ENCODE peak calls at places on chromosomes 6 and 20, in four cellular contexts. F is sigmoid colon, G is cardiac muscle cell, A is transverse colon. O is an unnamed sample. For H3K27me3, the result is how much of the 10 kb centered on the place peaks cover.

GRCh38 chr20:37356387-37356786 is 10.4 kb downstream of the SRC start:
- DNase-seq in F (peak), G (peak), A (peak), O (no peak)

GRCh38 chr20:44409132-44409600 is 53.7 kb downstream of the HNF4A start:
- DNase-seq in F (no peak), G (peak), A (no peak), O (no peak)

GRCh38 chr20:63042448-63043071 is 35.8 kb upstream of the BHLHE23 start:
- DNase-seq in F (no peak), G (no peak), A (no peak), O (no peak)

GRCh38 chr20:25294459-25295385 is 46.8 kb downstream of the PYGB start:
- DNase-seq in F (no peak), G (peak), A (peak), O (peak)

GRCh38 chr6:139834232-139834631 is 459.8 kb upstream of the CITED2 start:
- DNase-seq in F (no peak), G (no peak), A (no peak), O (no peak)

GRCh38 chr20:46400828-46401477 is 5.5 kb downstream of the ELMO2 start:
- DNase-seq in F (no peak), G (peak), A (no peak), O (no peak)

GRCh38 chr6:91575032-91575431 is 988.2 kb upstream of the MAP3K7 start:
- DNase-seq in F (no peak), G (no peak), A (no peak), O (no peak)

GRCh38 chr6:116666869-116667268 is 1.7 kb downstream of the ZUP1 start:
- DNase-seq in F (no peak), G (no peak), A (no peak), O (no peak)

GRCh38 chr20:49306903-49307336 is 29.1 kb upstream of the ZNFX1 start:
- DNase-seq in F (no peak), G (no peak), A (no peak), O (no peak)

GRCh38 chr20:37524859-37525708 is 2.6 kb downstream of the BLCAP start:
- DNase-seq in F (no peak), G (peak), A (peak), O (peak)

GRCh38 chr20:9185511-9185910 is 116.6 kb downstream of the PLCB4 start:
- DNase-seq in F (no peak), G (no peak), A (no peak), O (no peak)

GRCh38 chr6:35599761-35600658 is 87.3 kb upstream of the TULP1 start:
- DNase-seq in F (no peak), G (no peak), A (no peak), O (no peak)

GRCh38 chr20:35009665-35010328 is 54.1 kb downstream of the MYH7B start:
- DNase-seq in F (no peak), G (no peak), A (no peak), O (no peak)

GRCh38 chr20:48688579-48688978 is 139.2 kb downstream of the PREX1 start:
- DNase-seq in F (no peak), G (no peak), A (no peak), O (no peak)

GRCh38 chr6:56550307-56550706 is 92.4 kb downstream of the DST start:
- DNase-seq in F (no peak), G (peak), A (no peak), O (no peak)

GRCh38 chr6:136446579-136447182 is 103.5 kb downstream of the MAP7 start:
- DNase-seq in F (no peak), G (peak), A (no peak), O (no peak)

GRCh38 chr6:93746892-93747291 is 327.5 kb upstream of the EPHA7 start:
- DNase-seq in F (no peak), G (no peak), A (no peak), O (no peak)

GRCh38 chr6:72622094-72622540 is 253 bp downstream of the KCNQ5 start:
- DNase-seq in F (no peak), G (peak), A (peak), O (peak)
- TF ChIP-seq CTCF in F (peak), G (peak), A (no peak), O (peak)

DNA sequence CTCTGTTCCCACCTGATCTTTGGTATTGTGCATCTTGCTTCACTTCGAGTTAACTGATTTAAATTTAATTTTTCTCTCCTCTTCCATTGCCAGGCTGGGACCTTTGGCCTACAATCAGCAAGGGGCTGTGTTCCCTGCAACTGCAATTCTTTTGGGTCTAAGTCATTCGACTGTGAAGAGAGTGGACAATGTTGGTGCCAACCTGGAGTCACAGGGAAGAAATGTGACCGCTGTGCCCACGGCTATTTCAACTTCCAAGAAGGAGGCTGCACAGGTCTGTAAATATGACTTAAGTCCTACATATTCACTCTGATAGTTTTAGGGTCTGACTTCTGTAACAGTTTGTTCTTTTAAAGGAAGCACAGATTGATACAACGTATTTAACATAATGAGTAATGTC is 412.4 kb downstream of the ARHGAP18 start:
- DNase-seq in F (no peak), G (no peak), A (no peak), O (no peak)
- H3K27ac ChIP-seq in F (no peak), G (no peak), A (no peak), O (no peak)

GRCh38 chr6:72646604-72647485 is 25.0 kb downstream of the KCNQ5 start:
- DNase-seq in F (no peak), G (no peak), A (no peak), O (no peak)

GRCh38 chr6:72643214-72643613 is 21.4 kb downstream of the KCNQ5 start:
- DNase-seq in F (no peak), G (peak), A (no peak), O (no peak)

GRCh38 chr6:72640622-72640930 is 18.7 kb downstream of the KCNQ5 start:
- DNase-seq in F (no peak), G (no peak), A (no peak), O (no peak)

GRCh38 chr6:72639920-72640621 is 18.2 kb downstream of the KCNQ5 start:
- DNase-seq in F (no peak), G (no peak), A (no peak), O (no peak)

GRCh38 chr6:72642435-72642834 is 20.6 kb downstream of the KCNQ5 start:
- DNase-seq in F (no peak), G (no peak), A (no peak), O (no peak)
- H3K27me3 ChIP-seq in F (under half), G (under half), A (under half), O (under half)

DNA sequence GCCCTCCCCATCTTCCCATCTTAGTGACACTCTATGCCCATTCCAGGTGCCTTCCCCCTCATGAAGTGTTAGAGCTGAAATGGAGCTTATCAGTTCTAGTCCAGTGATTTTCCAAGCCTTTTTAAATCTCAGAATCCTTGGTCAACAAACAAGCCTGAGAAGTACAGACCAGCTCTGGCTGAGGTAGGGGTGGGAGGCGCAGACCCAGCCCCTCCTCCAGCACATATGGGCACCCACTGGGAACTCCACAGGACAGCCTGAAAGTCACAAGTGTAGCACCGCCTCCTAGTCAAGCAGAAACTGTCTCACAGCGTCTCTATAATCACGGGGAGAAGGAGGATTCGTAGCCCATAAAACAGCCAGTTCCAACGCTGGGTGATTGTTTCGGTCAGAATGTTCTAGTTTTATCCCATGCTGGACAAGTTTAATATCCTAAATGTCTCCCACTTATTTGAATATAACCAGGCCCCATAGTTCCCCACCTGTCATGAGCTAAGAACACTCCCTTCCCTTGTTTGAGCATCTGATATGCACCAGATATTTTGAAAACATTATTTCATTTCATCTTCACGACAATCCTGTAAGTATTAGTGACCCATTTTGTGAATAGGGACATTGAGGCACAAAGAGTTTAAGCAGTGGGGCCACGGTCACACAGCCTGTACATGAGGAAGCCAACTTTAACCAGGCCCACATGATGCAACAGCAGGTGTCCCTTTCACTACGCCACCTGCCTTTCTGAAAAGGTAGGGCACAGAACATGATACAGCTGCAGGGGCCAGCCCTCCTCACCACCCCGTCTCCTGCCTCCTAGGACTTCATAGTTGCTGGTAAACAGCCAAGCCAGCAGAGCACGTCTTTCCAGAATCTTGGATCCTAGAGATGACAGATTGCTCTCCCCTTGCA is 40.1 kb downstream of the TRAF3IP2 start:
- DNase-seq in F (no peak), G (no peak), A (no peak), O (no peak)
- TF ChIP-seq CTCF in F (no peak), G (no peak), A (peak), O (no peak)

DNA sequence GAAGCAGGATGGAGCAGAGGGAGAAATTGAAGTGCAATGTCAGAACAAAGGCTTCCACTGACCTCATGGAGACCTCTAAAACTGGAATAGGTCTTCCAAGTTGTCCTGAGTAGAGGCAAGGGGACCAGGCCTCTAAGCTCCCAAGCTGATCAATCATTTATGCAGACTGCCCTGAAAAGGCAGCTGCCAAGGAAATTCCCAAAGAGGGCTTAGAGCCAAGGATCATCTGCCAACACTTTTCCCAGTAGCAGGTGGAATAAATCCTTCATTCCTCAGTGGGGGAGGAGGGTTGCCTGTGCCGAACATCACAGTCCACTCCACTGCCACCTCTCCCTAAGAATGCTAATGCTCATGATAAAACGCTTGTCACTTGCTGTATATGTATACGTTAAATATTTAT is 29.3 kb upstream of the RALY start:
- DNase-seq in F (no peak), G (no peak), A (no peak), O (no peak)
- H3K27ac ChIP-seq in F (no peak), G (no peak), A (no peak), O (no peak)

O was measured in CD4-positive, alpha-beta T cell.